ENCODE peak calls at places on chromosomes 16 and 17, in six cellular contexts. B is GM23338, Y is ovary, Z is brain microvascular endothelial cell, T is tibial artery, N is HFFc6. O is an unnamed sample.

GRCh38 chr16:68737730-68738590 is 868 bp downstream of the CDH1 start:
- DNase-seq in Y (peak; percentile 48), N (no peak), B (peak; percentile 64), Z (no peak), T (no peak), O (peak; percentile 33)

GRCh38 chr17:39083270-39083669 is 68.2 kb downstream of the PLXDC1 start:
- DNase-seq in Y (no peak), N (no peak), B (no peak), Z (no peak), T (no peak), O (no peak)

GRCh38 chr16:8581923-8582580 is 8.3 kb downstream of the TMEM114 start:
- DNase-seq in T (no peak), Z (peak; percentile 3), Y (no peak), N (no peak), B (no peak), O (peak; percentile 38)

GRCh38 chr17:27356091-27356705 is 62.3 kb downstream of the WSB1 start:
- DNase-seq in T (no peak), Z (no peak), N (no peak), B (no peak), Y (no peak), O (no peak)

GRCh38 chr17:19359151-19359550 is 3.4 kb downstream of the B9D1 start:
- DNase-seq in Z (no peak), T (no peak), Y (no peak), N (no peak), B (no peak), O (no peak)

GRCh38 chr17:59601130-59601529 is 18.6 kb upstream of the CLTC start:
- DNase-seq in Z (no peak), B (no peak), T (no peak), N (no peak), Y (no peak), O (no peak)

GRCh38 chr16:68113059-68113757 is 28.0 kb downstream of the NFATC3 start:
- DNase-seq in N (no peak), B (no peak), Z (no peak), Y (no peak), T (no peak), O (peak; percentile 6)

GRCh38 chr17:38325221-38325851 is 18.4 kb downstream of the GPR179 start:
- DNase-seq in Y (no peak), N (no peak), Z (no peak), B (peak; percentile 58), T (no peak), O (no peak)

GRCh38 chr16:65116818-65117430 is 4.9 kb downstream of the CDH11 start:
- DNase-seq in T (no peak), Y (no peak), Z (no peak), N (no peak), B (no peak), O (no peak)

GRCh38 chr17:37490638-37491614 is 1.2 kb downstream of the DUSP14 start:
- DNase-seq in Y (peak; percentile 60), B (peak; percentile 69), Z (peak; percentile 84), N (peak; percentile 84), T (peak; percentile 79), O (peak; percentile 34)

GRCh38 chr16:85389679-85390470 is 223.2 kb upstream of the GSE1 start:
- DNase-seq in Y (peak; percentile 23), Z (no peak), B (no peak), T (peak; percentile 68), N (no peak), O (peak; percentile 34)

GRCh38 chr17:59380474-59380873 is 49.0 kb downstream of the YPEL2 start:
- DNase-seq in N (no peak), B (no peak), Z (no peak), Y (no peak), T (no peak), O (no peak)

GRCh38 chr16:88428616-88429386 is 24.3 kb upstream of the ZFPM1 start:
- DNase-seq in Y (no peak), N (no peak), B (no peak), T (no peak), Z (no peak), O (no peak)

GRCh38 chr17:7046127-7046724 is 2.3 kb upstream of the SLC16A11 start:
- DNase-seq in Z (no peak), T (no peak), B (peak; percentile 72), Y (no peak), N (no peak), O (peak; percentile 48)

GRCh38 chr16:4272114-4272954 is 489 bp downstream of the TFAP4 start:
- DNase-seq in T (peak; percentile 81), Z (no peak), Y (no peak), B (peak; percentile 56), N (no peak), O (peak; percentile 77)

GRCh38 chr16:9824191-9824590 is 358.0 kb downstream of the GRIN2A start:
- DNase-seq in Y (no peak), Z (no peak), B (no peak), N (no peak), T (no peak), O (no peak)

GRCh38 chr16:22052985-22053384 is 39.4 kb upstream of the VWA3A start:
- DNase-seq in Y (no peak), B (no peak), N (no peak), T (no peak), Z (no peak), O (no peak)

GRCh38 chr17:6555331-6556120 is 829 bp downstream of the PITPNM3 start:
- DNase-seq in N (no peak), T (no peak), Z (no peak), Y (peak; percentile 68), B (peak; percentile 78), O (peak; percentile 55)

GRCh38 chr17:57955183-57955952 is at the start of gene CUEDC1:
- DNase-seq in B (peak; percentile 76), Z (peak; percentile 41), N (peak; percentile 61), Y (peak; percentile 83), T (peak; percentile 88), O (peak; percentile 90)

GRCh38 chr17:42679492-42680330 is 1.9 kb downstream of the CCR10 start:
- DNase-seq in B (peak; percentile 88), Y (peak; percentile 81), T (peak; percentile 89), N (peak; percentile 76), Z (peak; percentile 57), O (peak; percentile 83)

GRCh38 chr17:40598928-40599627 is 33.8 kb upstream of the CCR7 start:
- DNase-seq in B (no peak), Y (no peak), T (peak; percentile 90), N (no peak), Z (peak; percentile 65), O (peak; percentile 21)

GRCh38 chr17:3669548-3669947 is 936 bp downstream of the EMC6 start:
- DNase-seq in Y (no peak), N (no peak), B (no peak), T (no peak), Z (no peak), O (no peak)

GRCh38 chr17:49490271-49490670 is 4.8 kb upstream of the NGFR start:
- DNase-seq in T (no peak), N (no peak), Y (no peak), Z (no peak), B (no peak), O (no peak)

GRCh38 chr17:49486012-49486641 is 9.0 kb upstream of the NGFR start:
- DNase-seq in T (no peak), Y (no peak), N (no peak), Z (no peak), B (peak; percentile 97), O (peak; percentile 72)

GRCh38 chr17:49489348-49489747 is 5.7 kb upstream of the NGFR start:
- DNase-seq in B (no peak), Z (no peak), T (no peak), N (no peak), Y (no peak), O (no peak)

GRCh38 chr17:49488612-49489011 is 6.5 kb upstream of the NGFR start:
- DNase-seq in N (no peak), Y (no peak), B (no peak), Z (no peak), T (no peak), O (no peak)

GRCh38 chr17:49487202-49487601 is 7.9 kb upstream of the NGFR start:
- DNase-seq in N (no peak), Y (no peak), B (peak; percentile 56), T (no peak), Z (no peak), O (no peak)
- TF ChIP-seq CTCF in N (peak; percentile 10), Y (no peak), B (peak; percentile 22), T (no peak), Z (no peak), O (no peak)

GRCh38 chr17:1516403-1517161 is at the start of gene INPP5K:
- DNase-seq in B (peak; percentile 95), Y (peak; percentile 98), T (peak; percentile 99), Z (peak; percentile 94), N (peak; percentile 97), O (peak; percentile 95)
- TF ChIP-seq CTCF in B (no peak), Y (peak; percentile 41), T (no peak), Z (no peak), N (no peak), O (no peak)

GRCh38 chr16:60686824-60687223 is 1349.4 kb downstream of the CDH8 start:
- DNase-seq in Y (no peak), T (no peak), Z (no peak), B (peak; percentile 54), N (no peak), O (no peak)
- TF ChIP-seq CTCF in Y (no peak), T (no peak), Z (no peak), B (peak; percentile 76), N (no peak), O (no peak)

GRCh38 chr16:54928016-54928356 is 2.7 kb upstream of the IRX5 start:
- DNase-seq in Y (no peak), N (peak; percentile 46), B (peak; percentile 30), T (no peak), Z (no peak), O (no peak)

GRCh38 chr16:54931041-54931756 is 534 bp downstream of the IRX5 start:
- DNase-seq in B (peak; percentile 60), N (peak; percentile 52), Z (no peak), Y (peak; percentile 63), T (no peak), O (peak; percentile 61)

GRCh38 chr16:54930034-54930938 is at the start of gene IRX5:
- DNase-seq in N (peak; percentile 94), Z (peak; percentile 89), T (peak; percentile 96), Y (peak; percentile 88), B (peak; percentile 91), O (peak; percentile 82)

GRCh38 chr16:54928421-54929089 is 2.1 kb upstream of the IRX5 start:
- DNase-seq in T (peak; percentile 87), B (peak; percentile 15), Y (no peak), Z (no peak), N (peak; percentile 50), O (no peak)

DNA sequence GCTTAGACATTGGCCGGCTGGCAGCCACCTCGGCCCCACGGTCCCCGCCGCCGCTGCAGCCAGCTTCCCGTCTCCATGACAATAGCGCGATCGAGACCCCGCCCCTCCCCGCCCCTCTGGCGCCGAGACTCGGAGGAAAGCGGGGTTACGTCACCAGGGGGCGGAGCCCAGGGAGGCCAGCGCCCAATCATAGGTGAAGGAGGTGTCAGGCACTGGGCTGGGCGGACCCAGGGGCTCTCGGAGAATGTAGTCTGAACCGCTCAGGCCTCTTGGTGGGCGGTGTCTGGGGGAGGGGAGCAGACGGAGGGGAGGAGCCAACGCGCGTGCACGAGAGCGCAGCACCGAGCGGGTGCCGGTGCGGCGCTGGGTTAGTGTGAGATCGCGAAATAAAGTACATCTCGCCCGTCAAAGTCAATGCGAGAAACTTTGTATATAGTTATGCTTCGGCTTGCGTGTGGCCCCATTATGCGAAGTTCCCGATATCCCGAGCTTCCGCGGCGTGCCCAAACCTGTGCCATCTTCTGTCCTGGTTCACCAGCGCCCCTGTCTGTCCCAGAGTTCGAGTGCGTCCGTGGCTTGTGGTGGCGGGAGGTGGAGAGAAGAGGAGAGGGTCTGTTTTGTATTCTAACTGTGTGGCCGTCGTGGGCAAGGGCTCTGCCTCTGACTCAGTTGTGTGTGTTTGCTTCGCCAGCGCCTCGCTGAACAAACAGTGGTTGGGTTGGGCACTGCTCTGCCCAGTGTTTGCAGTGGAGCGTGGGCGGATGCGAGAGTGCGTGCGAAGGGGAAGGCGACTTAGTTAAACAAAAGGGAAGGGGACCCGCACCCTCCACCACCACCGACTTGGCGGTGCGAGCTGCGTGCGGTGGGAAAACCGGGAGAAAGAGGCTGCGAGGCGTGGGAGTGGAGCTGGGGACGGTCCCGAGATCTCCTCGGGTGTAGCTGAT is 1.3 kb upstream of the IRX5 start:
- DNase-seq in Z (peak; percentile 99), Y (peak; percentile 100), T (peak; percentile 100), N (peak; percentile 99), B (peak; percentile 99), O (peak; percentile 100)
- TF ChIP-seq CTCF in Z (peak; percentile 39), Y (peak; percentile 7), T (no peak), N (peak; percentile 28), B (no peak), O (no peak)